ENCODE peak calls at places on chromosomes 7 and 10, in seven cellular contexts. Z, D, M, G, H, U and K are unnamed samples.

GRCh38 chr7:4612939-4613841 is 68.9 kb upstream of the FOXK1 start:
- DNase-seq in U (peak), G (no peak), Z (peak), H (peak), M (no peak), D (no peak), K (no peak)

GRCh38 chr7:134640842-134641715 is 5.6 kb upstream of the BPGM start:
- DNase-seq in Z (no peak), G (no peak), M (no peak), H (no peak), U (no peak), D (no peak), K (no peak)

GRCh38 chr7:116534790-116535189 is 10.0 kb downstream of the CAV1 start:
- DNase-seq in H (no peak), M (no peak), G (no peak), Z (no peak), U (no peak), D (no peak), K (no peak)

GRCh38 chr10:5305374-5305773 is 59.4 kb upstream of the UCN3 start:
- DNase-seq in H (no peak), U (no peak), G (no peak), M (no peak), D (no peak), Z (no peak), K (no peak)

GRCh38 chr10:112565434-112566053 is 118.5 kb downstream of the VTI1A start:
- DNase-seq in Z (peak), H (peak), M (no peak), U (peak), D (no peak), G (peak), K (no peak)

GRCh38 chr7:47390914-47391313 is 191.0 kb downstream of the TNS3 start:
- DNase-seq in D (no peak), G (no peak), H (no peak), U (no peak), M (no peak), Z (no peak), K (no peak)

GRCh38 chr7:21358640-21359039 is 69.2 kb upstream of the SP4 start:
- DNase-seq in G (no peak), U (no peak), D (no peak), M (no peak), Z (no peak), H (no peak), K (no peak)

GRCh38 chr10:107433605-107434004 is 269.1 kb upstream of the SORCS1 start:
- DNase-seq in H (no peak), G (no peak), Z (no peak), U (no peak), M (no peak), D (no peak), K (no peak)